ENCODE peak calls at places on chromosomes 5 and 9, in eight cellular contexts. One of them, this sample, is unnamed.

GRCh38 chr9:108083796-108084352 is 594.3 kb upstream of the KLF4 start:
- DNase-seq in stimulated activated CD4-positive, alpha-beta T cell treated with anti-CD3 and anti-CD28 coated beads, Interleukin-2, amount 100 ng/mL, for 48 hours: no peak
- DNase-seq in IMR-90: no peak
- DNase-seq in Panc1: no peak
- DNase-seq in ecto neural progenitor cell: no peak
- DNase-seq in NCI-H69: no peak
- DNase-seq in right cardiac atrium: no peak
- DNase-seq in NCI-H524: no peak
- DNase-seq in this sample: no peak

GRCh38 chr9:21709464-21710058 is 92.9 kb upstream of the MTAP start:
- DNase-seq in stimulated activated CD4-positive, alpha-beta T cell treated with anti-CD3 and anti-CD28 coated beads, Interleukin-2, amount 100 ng/mL, for 48 hours: peak; percentile 75
- DNase-seq in IMR-90: peak; percentile 53
- DNase-seq in Panc1: no peak
- DNase-seq in ecto neural progenitor cell: peak; percentile 61
- DNase-seq in NCI-H69: peak; percentile 73
- DNase-seq in right cardiac atrium: no peak
- DNase-seq in NCI-H524: peak; percentile 23
- DNase-seq in this sample: peak; percentile 37

GRCh38 chr9:113857875-113858274 is 18.2 kb upstream of the ZNF618 start:
- DNase-seq in stimulated activated CD4-positive, alpha-beta T cell treated with anti-CD3 and anti-CD28 coated beads, Interleukin-2, amount 100 ng/mL, for 48 hours: no peak
- DNase-seq in IMR-90: peak; percentile 18
- DNase-seq in Panc1: no peak
- DNase-seq in ecto neural progenitor cell: no peak
- DNase-seq in NCI-H69: no peak
- DNase-seq in right cardiac atrium: no peak
- DNase-seq in NCI-H524: no peak
- DNase-seq in this sample: no peak

GRCh38 chr5:77163453-77163852 is 47.0 kb upstream of the PDE8B start:
- DNase-seq in stimulated activated CD4-positive, alpha-beta T cell treated with anti-CD3 and anti-CD28 coated beads, Interleukin-2, amount 100 ng/mL, for 48 hours: no peak
- DNase-seq in IMR-90: no peak
- DNase-seq in Panc1: no peak
- DNase-seq in ecto neural progenitor cell: no peak
- DNase-seq in NCI-H69: no peak
- DNase-seq in right cardiac atrium: no peak
- DNase-seq in NCI-H524: no peak
- DNase-seq in this sample: no peak

GRCh38 chr9:77291714-77292113 is 114.4 kb downstream of the VPS13A start:
- DNase-seq in stimulated activated CD4-positive, alpha-beta T cell treated with anti-CD3 and anti-CD28 coated beads, Interleukin-2, amount 100 ng/mL, for 48 hours: no peak
- DNase-seq in IMR-90: peak; percentile 33
- DNase-seq in Panc1: no peak
- DNase-seq in ecto neural progenitor cell: no peak
- DNase-seq in NCI-H69: peak; percentile 40
- DNase-seq in right cardiac atrium: no peak
- DNase-seq in NCI-H524: no peak
- DNase-seq in this sample: peak; percentile 51

GRCh38 chr9:110638381-110638954 is 30.1 kb upstream of the MUSK start:
- DNase-seq in stimulated activated CD4-positive, alpha-beta T cell treated with anti-CD3 and anti-CD28 coated beads, Interleukin-2, amount 100 ng/mL, for 48 hours: no peak
- DNase-seq in IMR-90: peak; percentile 54
- DNase-seq in Panc1: no peak
- DNase-seq in ecto neural progenitor cell: no peak
- DNase-seq in NCI-H69: peak; percentile 7
- DNase-seq in right cardiac atrium: no peak
- DNase-seq in NCI-H524: no peak
- DNase-seq in this sample: peak; percentile 36

GRCh38 chr9:19998823-19999455 is 210.1 kb upstream of the SLC24A2 start:
- DNase-seq in stimulated activated CD4-positive, alpha-beta T cell treated with anti-CD3 and anti-CD28 coated beads, Interleukin-2, amount 100 ng/mL, for 48 hours: no peak
- DNase-seq in IMR-90: no peak
- DNase-seq in Panc1: no peak
- DNase-seq in ecto neural progenitor cell: no peak
- DNase-seq in NCI-H69: no peak
- DNase-seq in right cardiac atrium: no peak
- DNase-seq in NCI-H524: no peak
- DNase-seq in this sample: peak; percentile 41

GRCh38 chr5:90932052-90932699 is 373.6 kb downstream of the ADGRV1 start:
- DNase-seq in stimulated activated CD4-positive, alpha-beta T cell treated with anti-CD3 and anti-CD28 coated beads, Interleukin-2, amount 100 ng/mL, for 48 hours: peak; percentile 41
- DNase-seq in IMR-90: peak; percentile 70
- DNase-seq in Panc1: peak; percentile 48
- DNase-seq in ecto neural progenitor cell: no peak
- DNase-seq in NCI-H69: peak; percentile 76
- DNase-seq in right cardiac atrium: no peak
- DNase-seq in NCI-H524: peak; percentile 4
- DNase-seq in this sample: peak; percentile 57

GRCh38 chr5:160064979-160065619 is 54.2 kb downstream of the PWWP2A start:
- DNase-seq in stimulated activated CD4-positive, alpha-beta T cell treated with anti-CD3 and anti-CD28 coated beads, Interleukin-2, amount 100 ng/mL, for 48 hours: no peak
- DNase-seq in IMR-90: no peak
- DNase-seq in Panc1: no peak
- DNase-seq in ecto neural progenitor cell: no peak
- DNase-seq in NCI-H69: peak; percentile 45
- DNase-seq in right cardiac atrium: no peak
- DNase-seq in NCI-H524: no peak
- DNase-seq in this sample: no peak

GRCh38 chr9:105901514-105902109 is 207.3 kb downstream of the TMEM38B start:
- DNase-seq in stimulated activated CD4-positive, alpha-beta T cell treated with anti-CD3 and anti-CD28 coated beads, Interleukin-2, amount 100 ng/mL, for 48 hours: no peak
- DNase-seq in IMR-90: peak; percentile 3
- DNase-seq in Panc1: no peak
- DNase-seq in ecto neural progenitor cell: peak; percentile 77
- DNase-seq in NCI-H69: peak; percentile 71
- DNase-seq in right cardiac atrium: peak; percentile 67
- DNase-seq in NCI-H524: peak; percentile 82
- DNase-seq in this sample: no peak

GRCh38 chr9:89746385-89747116 is 141.7 kb downstream of the GADD45G start:
- DNase-seq in stimulated activated CD4-positive, alpha-beta T cell treated with anti-CD3 and anti-CD28 coated beads, Interleukin-2, amount 100 ng/mL, for 48 hours: no peak
- DNase-seq in IMR-90: no peak
- DNase-seq in Panc1: no peak
- DNase-seq in ecto neural progenitor cell: no peak
- DNase-seq in NCI-H69: peak; percentile 94
- DNase-seq in right cardiac atrium: peak; percentile 91
- DNase-seq in NCI-H524: peak; percentile 82
- DNase-seq in this sample: no peak

GRCh38 chr9:6805532-6805931 is 47.8 kb downstream of the KDM4C start:
- DNase-seq in stimulated activated CD4-positive, alpha-beta T cell treated with anti-CD3 and anti-CD28 coated beads, Interleukin-2, amount 100 ng/mL, for 48 hours: no peak
- DNase-seq in IMR-90: peak; percentile 80
- DNase-seq in Panc1: no peak
- DNase-seq in ecto neural progenitor cell: no peak
- DNase-seq in NCI-H69: peak; percentile 27
- DNase-seq in right cardiac atrium: peak; percentile 63
- DNase-seq in NCI-H524: peak; percentile 42
- DNase-seq in this sample: peak; percentile 32